ENCODE peak calls at places on chromosomes 16 and 17, in nine cellular contexts. One of them, this sample, is unnamed.

GRCh38 chr16:88773812-88774291 is 11.2 kb downstream of the PIEZO1 start:
- DNase-seq in AG04450: no peak
- DNase-seq in A549: no peak
- DNase-seq in breast epithelium: no peak
- DNase-seq in GM23338: peak
- DNase-seq in PC-3: peak
- DNase-seq in OCI-LY7: no peak
- DNase-seq in neural progenitor cell: peak
- DNase-seq in substantia nigra: no peak
- DNase-seq in this sample: no peak

GRCh38 chr17:74410001-74410443 is 21.9 kb upstream of the GPRC5C start:
- DNase-seq in GM23338: no peak
- DNase-seq in AG04450: no peak
- DNase-seq in neural progenitor cell: no peak
- DNase-seq in PC-3: no peak
- DNase-seq in substantia nigra: no peak
- DNase-seq in breast epithelium: no peak
- DNase-seq in OCI-LY7: peak
- DNase-seq in A549: no peak
- DNase-seq in this sample: no peak

GRCh38 chr16:76696876-76697275 is 419.7 kb downstream of the CNTNAP4 start:
- DNase-seq in neural progenitor cell: no peak
- DNase-seq in GM23338: no peak
- DNase-seq in AG04450: no peak
- DNase-seq in breast epithelium: no peak
- DNase-seq in PC-3: no peak
- DNase-seq in substantia nigra: no peak
- DNase-seq in A549: no peak
- DNase-seq in OCI-LY7: no peak
- DNase-seq in this sample: no peak

GRCh38 chr17:75645501-75645888 is 12.3 kb downstream of the SMIM5 start:
- DNase-seq in neural progenitor cell: no peak
- DNase-seq in OCI-LY7: no peak
- DNase-seq in AG04450: no peak
- DNase-seq in GM23338: no peak
- DNase-seq in A549: peak
- DNase-seq in breast epithelium: peak
- DNase-seq in substantia nigra: no peak
- DNase-seq in PC-3: peak
- DNase-seq in this sample: peak

GRCh38 chr16:53865492-53865863 is 161.5 kb downstream of the FTO start:
- DNase-seq in AG04450: no peak
- DNase-seq in breast epithelium: no peak
- DNase-seq in substantia nigra: no peak
- DNase-seq in PC-3: no peak
- DNase-seq in neural progenitor cell: no peak
- DNase-seq in A549: peak
- DNase-seq in OCI-LY7: no peak
- DNase-seq in GM23338: peak
- DNase-seq in this sample: peak

GRCh38 chr17:57548421-57549385 is 196.4 kb downstream of the CCDC182 start:
- DNase-seq in OCI-LY7: peak
- DNase-seq in GM23338: no peak
- DNase-seq in substantia nigra: no peak
- DNase-seq in PC-3: no peak
- DNase-seq in neural progenitor cell: no peak
- DNase-seq in AG04450: no peak
- DNase-seq in A549: no peak
- DNase-seq in breast epithelium: no peak
- DNase-seq in this sample: no peak

GRCh38 chr17:17028059-17028877 is 14.0 kb upstream of the MPRIP start:
- DNase-seq in substantia nigra: no peak
- DNase-seq in breast epithelium: peak
- DNase-seq in neural progenitor cell: peak
- DNase-seq in PC-3: peak
- DNase-seq in AG04450: no peak
- DNase-seq in OCI-LY7: no peak
- DNase-seq in GM23338: peak
- DNase-seq in A549: peak
- DNase-seq in this sample: peak

GRCh38 chr16:89722392-89723278 is 1.3 kb downstream of the ZNF276 start:
- DNase-seq in A549: no peak
- DNase-seq in GM23338: peak
- DNase-seq in breast epithelium: no peak
- DNase-seq in neural progenitor cell: peak
- DNase-seq in PC-3: peak
- DNase-seq in substantia nigra: peak
- DNase-seq in AG04450: no peak
- DNase-seq in OCI-LY7: no peak
- DNase-seq in this sample: peak

GRCh38 chr17:75447951-75448856 is 8.2 kb upstream of the TMEM94 start:
- DNase-seq in PC-3: no peak
- DNase-seq in neural progenitor cell: no peak
- DNase-seq in A549: no peak
- DNase-seq in breast epithelium: no peak
- DNase-seq in OCI-LY7: no peak
- DNase-seq in AG04450: no peak
- DNase-seq in substantia nigra: no peak
- DNase-seq in GM23338: no peak
- DNase-seq in this sample: no peak

GRCh38 chr17:4173771-4174170 is 30.8 kb downstream of the CYB5D2 start:
- DNase-seq in substantia nigra: no peak
- DNase-seq in GM23338: no peak
- DNase-seq in A549: no peak
- DNase-seq in AG04450: no peak
- DNase-seq in PC-3: no peak
- DNase-seq in OCI-LY7: no peak
- DNase-seq in neural progenitor cell: no peak
- DNase-seq in breast epithelium: no peak
- DNase-seq in this sample: no peak

GRCh38 chr17:82338858-82339633 is 5.5 kb upstream of the SECTM1 start:
- DNase-seq in OCI-LY7: no peak
- DNase-seq in substantia nigra: no peak
- DNase-seq in GM23338: peak
- DNase-seq in breast epithelium: peak
- DNase-seq in A549: peak
- DNase-seq in PC-3: peak
- DNase-seq in neural progenitor cell: peak
- DNase-seq in AG04450: peak
- DNase-seq in this sample: peak

GRCh38 chr16:54633943-54634362 is 296.7 kb upstream of the IRX5 start:
- DNase-seq in A549: peak
- DNase-seq in AG04450: no peak
- DNase-seq in breast epithelium: no peak
- DNase-seq in neural progenitor cell: peak
- DNase-seq in PC-3: no peak
- DNase-seq in substantia nigra: peak
- DNase-seq in OCI-LY7: peak
- DNase-seq in GM23338: peak
- DNase-seq in this sample: peak

GRCh38 chr16:57115504-57116182 is 23.3 kb downstream of the CPNE2 start:
- DNase-seq in substantia nigra: peak
- DNase-seq in OCI-LY7: no peak
- DNase-seq in AG04450: no peak
- DNase-seq in GM23338: peak
- DNase-seq in breast epithelium: no peak
- DNase-seq in PC-3: no peak
- DNase-seq in neural progenitor cell: peak
- DNase-seq in A549: no peak
- DNase-seq in this sample: no peak

GRCh38 chr17:14297161-14297851 is 3.6 kb upstream of the HS3ST3B1 start:
- DNase-seq in A549: peak
- DNase-seq in PC-3: peak
- DNase-seq in neural progenitor cell: peak
- DNase-seq in OCI-LY7: no peak
- DNase-seq in GM23338: peak
- DNase-seq in AG04450: no peak
- DNase-seq in breast epithelium: no peak
- DNase-seq in substantia nigra: no peak
- DNase-seq in this sample: no peak

GRCh38 chr16:84449156-84450140 is 55.0 kb downstream of the MEAK7 start:
- DNase-seq in breast epithelium: no peak
- DNase-seq in substantia nigra: no peak
- DNase-seq in AG04450: no peak
- DNase-seq in PC-3: no peak
- DNase-seq in neural progenitor cell: no peak
- DNase-seq in GM23338: no peak
- DNase-seq in OCI-LY7: no peak
- DNase-seq in A549: no peak
- DNase-seq in this sample: no peak

GRCh38 chr17:37488009-37488604 is 1.6 kb upstream of the DUSP14 start:
- DNase-seq in AG04450: peak
- DNase-seq in A549: peak
- DNase-seq in substantia nigra: no peak
- DNase-seq in neural progenitor cell: peak
- DNase-seq in PC-3: peak
- DNase-seq in OCI-LY7: no peak
- DNase-seq in breast epithelium: no peak
- DNase-seq in GM23338: peak
- DNase-seq in this sample: peak

GRCh38 chr16:23903001-23903414 is 67.2 kb downstream of the PRKCB start:
- DNase-seq in GM23338: no peak
- DNase-seq in AG04450: no peak
- DNase-seq in OCI-LY7: no peak
- DNase-seq in PC-3: peak
- DNase-seq in neural progenitor cell: no peak
- DNase-seq in breast epithelium: no peak
- DNase-seq in A549: no peak
- DNase-seq in substantia nigra: no peak
- DNase-seq in this sample: peak
- H3K27ac ChIP-seq in GM23338: no peak
- H3K27ac ChIP-seq in AG04450: no peak
- H3K27ac ChIP-seq in OCI-LY7: no peak
- H3K27ac ChIP-seq in PC-3: no peak
- H3K27ac ChIP-seq in neural progenitor cell: no peak
- H3K27ac ChIP-seq in breast epithelium: no peak
- H3K27ac ChIP-seq in A549: no peak
- H3K27ac ChIP-seq in substantia nigra: no peak
- H3K27ac ChIP-seq in this sample: no peak

DNA sequence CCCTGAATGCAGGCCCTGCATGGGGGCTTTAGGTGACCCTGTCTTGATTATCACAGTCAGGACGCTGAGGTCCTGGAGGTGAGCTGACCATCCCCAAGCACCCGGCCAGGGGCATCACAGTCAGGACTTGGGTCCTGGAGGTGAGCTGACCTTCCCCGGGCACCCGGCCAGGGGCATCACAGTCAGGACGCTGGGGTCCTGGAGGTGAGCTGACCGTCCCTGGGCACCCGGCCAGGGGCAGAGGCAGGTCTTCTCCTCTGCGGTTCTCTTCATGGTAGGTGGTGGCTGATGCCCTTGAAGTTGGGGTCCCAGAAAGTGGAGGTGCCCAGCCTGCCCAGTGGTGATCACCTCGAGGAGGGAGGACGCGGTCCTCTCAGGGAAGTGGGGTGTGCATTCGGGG is 36.2 kb upstream of the GSE1 start:
- DNase-seq in GM23338: no peak
- DNase-seq in AG04450: no peak
- DNase-seq in PC-3: no peak
- DNase-seq in neural progenitor cell: no peak
- DNase-seq in substantia nigra: no peak
- DNase-seq in breast epithelium: no peak
- DNase-seq in OCI-LY7: no peak
- DNase-seq in A549: no peak
- DNase-seq in this sample: no peak
- H3K27ac ChIP-seq in GM23338: no peak
- H3K27ac ChIP-seq in AG04450: no peak
- H3K27ac ChIP-seq in PC-3: no peak
- H3K27ac ChIP-seq in neural progenitor cell: no peak
- H3K27ac ChIP-seq in substantia nigra: no peak
- H3K27ac ChIP-seq in breast epithelium: peak
- H3K27ac ChIP-seq in OCI-LY7: no peak
- H3K27ac ChIP-seq in A549: no peak
- H3K27ac ChIP-seq in this sample: no peak

DNA sequence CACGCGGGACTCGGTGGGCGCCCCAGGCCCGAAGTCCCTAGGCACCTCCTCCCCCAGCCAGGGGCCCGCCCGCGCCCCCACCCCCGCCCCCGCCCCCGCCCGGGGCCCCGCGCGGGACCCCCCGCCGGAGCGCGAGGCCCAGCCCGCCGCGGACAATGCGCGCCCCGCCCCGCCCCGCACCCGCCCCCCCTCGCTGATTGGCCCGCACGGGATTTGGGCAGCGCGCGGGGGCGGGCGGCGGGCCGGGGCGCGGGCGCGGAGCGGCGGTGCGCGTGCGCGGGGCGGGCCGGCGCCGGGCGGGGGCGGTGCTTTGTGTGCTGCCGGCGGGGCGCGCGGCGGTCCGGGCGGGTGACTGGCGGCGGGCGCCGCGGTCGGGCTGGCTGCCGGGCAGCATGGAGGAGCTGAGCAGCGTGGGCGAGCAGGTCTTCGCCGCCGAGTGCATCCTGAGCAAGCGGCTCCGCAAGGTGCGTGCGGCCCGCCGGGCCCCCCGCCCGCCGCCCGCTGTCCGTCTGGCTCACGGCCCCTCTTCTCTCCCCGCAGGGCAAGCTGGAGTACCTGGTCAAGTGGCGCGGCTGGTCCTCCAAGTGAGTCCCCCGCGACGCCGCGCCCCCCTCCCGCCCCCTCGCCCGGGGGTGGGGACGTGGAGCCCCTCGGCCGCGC is at the start of gene CBX2:
- DNase-seq in substantia nigra: peak
- DNase-seq in GM23338: peak
- DNase-seq in AG04450: no peak
- DNase-seq in PC-3: peak
- DNase-seq in OCI-LY7: peak
- DNase-seq in A549: peak
- DNase-seq in neural progenitor cell: peak
- DNase-seq in breast epithelium: no peak
- DNase-seq in this sample: peak
- H3K27ac ChIP-seq in substantia nigra: peak
- H3K27ac ChIP-seq in GM23338: peak
- H3K27ac ChIP-seq in AG04450: no peak
- H3K27ac ChIP-seq in PC-3: peak
- H3K27ac ChIP-seq in OCI-LY7: peak
- H3K27ac ChIP-seq in A549: peak
- H3K27ac ChIP-seq in neural progenitor cell: peak
- H3K27ac ChIP-seq in breast epithelium: peak
- H3K27ac ChIP-seq in this sample: peak

DNA sequence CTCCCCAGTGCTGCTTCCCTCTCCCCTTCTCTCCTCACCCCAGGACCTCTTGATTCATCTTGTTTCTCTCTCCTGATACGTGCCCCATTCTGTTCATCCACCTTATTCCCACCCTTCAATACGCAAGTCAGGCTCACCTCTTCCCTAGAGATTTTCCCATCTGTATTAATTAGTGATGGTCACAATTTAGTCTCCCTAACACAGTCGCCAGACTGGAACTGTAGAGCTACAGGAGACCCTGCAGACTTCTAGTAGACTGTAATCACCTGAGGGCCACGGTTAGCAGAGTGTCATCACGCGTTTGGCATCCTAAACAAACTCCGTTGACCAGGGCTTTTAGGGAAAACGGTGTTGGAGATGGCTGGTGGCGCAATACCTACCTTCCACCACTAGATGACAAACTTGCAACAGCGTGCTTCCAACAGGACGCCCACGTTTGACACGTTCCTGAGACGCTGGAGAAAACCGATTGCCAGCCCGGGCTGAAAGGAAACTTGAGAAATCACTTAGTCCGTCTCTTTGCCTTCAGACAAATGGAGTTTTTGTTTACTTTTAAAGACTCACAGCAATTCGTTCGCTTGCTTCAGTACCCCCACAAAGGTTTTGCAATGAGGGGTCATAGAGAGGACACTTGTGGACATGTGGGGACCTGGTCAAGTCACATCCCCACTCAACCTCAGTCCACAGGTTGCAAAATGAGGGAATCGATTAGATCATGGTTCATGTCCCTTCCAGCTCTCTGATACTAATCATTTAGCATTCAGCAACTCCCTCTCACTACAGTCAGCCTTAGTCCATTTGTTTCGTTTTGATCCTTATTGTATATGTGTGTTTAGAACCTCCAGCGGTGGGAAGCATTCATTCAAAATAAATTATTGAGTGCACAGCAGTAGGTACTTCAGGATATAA is 20.6 kb downstream of the MYL4 start:
- DNase-seq in OCI-LY7: peak
- DNase-seq in AG04450: peak
- DNase-seq in neural progenitor cell: peak
- DNase-seq in substantia nigra: peak
- DNase-seq in breast epithelium: peak
- DNase-seq in A549: peak
- DNase-seq in PC-3: peak
- DNase-seq in GM23338: peak
- DNase-seq in this sample: peak
- H3K27ac ChIP-seq in OCI-LY7: no peak
- H3K27ac ChIP-seq in AG04450: peak
- H3K27ac ChIP-seq in neural progenitor cell: no peak
- H3K27ac ChIP-seq in substantia nigra: no peak
- H3K27ac ChIP-seq in breast epithelium: peak
- H3K27ac ChIP-seq in A549: peak
- H3K27ac ChIP-seq in PC-3: no peak
- H3K27ac ChIP-seq in GM23338: no peak
- H3K27ac ChIP-seq in this sample: no peak

This sample was measured in RWPE1.